ENCODE peak calls at places on chromosome 2, in nine cellular contexts. One of them, this sample, is unnamed.

GRCh38 chr2:23533014-23533730 is 148.2 kb downstream of the KLHL29 start:
- DNase-seq in naive B cell: no peak
- DNase-seq in CD4-positive, alpha-beta memory T cell: no peak
- DNase-seq in NCI-H1417: no peak
- DNase-seq in NCI-H345: peak; percentile 85
- DNase-seq in anterior cingulate cortex: no peak
- DNase-seq in brain pericyte: peak; percentile 82
- DNase-seq in foreskin fibroblast: no peak
- DNase-seq in activated CD4-positive, CD25-positive, alpha-beta regulatory T cell: no peak
- DNase-seq in this sample: no peak

GRCh38 chr2:241217320-241218031 is 29.0 kb downstream of the ANO7 start:
- DNase-seq in naive B cell: peak; percentile 64
- DNase-seq in CD4-positive, alpha-beta memory T cell: peak; percentile 25
- DNase-seq in NCI-H1417: no peak
- DNase-seq in NCI-H345: no peak
- DNase-seq in anterior cingulate cortex: peak; percentile 82
- DNase-seq in brain pericyte: no peak
- DNase-seq in foreskin fibroblast: peak; percentile 80
- DNase-seq in activated CD4-positive, CD25-positive, alpha-beta regulatory T cell: no peak
- DNase-seq in this sample: peak; percentile 85

GRCh38 chr2:127572841-127573240 is 37.4 kb downstream of the MYO7B start:
- DNase-seq in naive B cell: no peak
- DNase-seq in CD4-positive, alpha-beta memory T cell: no peak
- DNase-seq in NCI-H1417: no peak
- DNase-seq in NCI-H345: no peak
- DNase-seq in anterior cingulate cortex: no peak
- DNase-seq in brain pericyte: no peak
- DNase-seq in foreskin fibroblast: no peak
- DNase-seq in activated CD4-positive, CD25-positive, alpha-beta regulatory T cell: no peak
- DNase-seq in this sample: no peak

GRCh38 chr2:148569221-148569620 is 75.3 kb upstream of the EPC2 start:
- DNase-seq in naive B cell: no peak
- DNase-seq in CD4-positive, alpha-beta memory T cell: no peak
- DNase-seq in NCI-H1417: no peak
- DNase-seq in NCI-H345: no peak
- DNase-seq in anterior cingulate cortex: no peak
- DNase-seq in brain pericyte: no peak
- DNase-seq in foreskin fibroblast: no peak
- DNase-seq in activated CD4-positive, CD25-positive, alpha-beta regulatory T cell: no peak
- DNase-seq in this sample: no peak

GRCh38 chr2:17166506-17166905 is 351.7 kb downstream of the RAD51AP2 start:
- DNase-seq in naive B cell: no peak
- DNase-seq in CD4-positive, alpha-beta memory T cell: no peak
- DNase-seq in NCI-H1417: peak; percentile 15
- DNase-seq in NCI-H345: peak; percentile 36
- DNase-seq in anterior cingulate cortex: no peak
- DNase-seq in brain pericyte: no peak
- DNase-seq in foreskin fibroblast: peak; percentile 57
- DNase-seq in activated CD4-positive, CD25-positive, alpha-beta regulatory T cell: no peak
- DNase-seq in this sample: no peak

GRCh38 chr2:60064687-60065361 is 488.6 kb downstream of the BCL11A start:
- DNase-seq in naive B cell: no peak
- DNase-seq in CD4-positive, alpha-beta memory T cell: no peak
- DNase-seq in NCI-H1417: no peak
- DNase-seq in NCI-H345: no peak
- DNase-seq in anterior cingulate cortex: no peak
- DNase-seq in brain pericyte: no peak
- DNase-seq in foreskin fibroblast: no peak
- DNase-seq in activated CD4-positive, CD25-positive, alpha-beta regulatory T cell: no peak
- DNase-seq in this sample: no peak

GRCh38 chr2:65576861-65577601 is 144.6 kb upstream of the SPRED2 start:
- DNase-seq in naive B cell: no peak
- DNase-seq in CD4-positive, alpha-beta memory T cell: no peak
- DNase-seq in NCI-H1417: no peak
- DNase-seq in NCI-H345: no peak
- DNase-seq in anterior cingulate cortex: no peak
- DNase-seq in brain pericyte: peak; percentile 34
- DNase-seq in foreskin fibroblast: peak; percentile 90
- DNase-seq in activated CD4-positive, CD25-positive, alpha-beta regulatory T cell: no peak
- DNase-seq in this sample: peak; percentile 81

GRCh38 chr2:216283038-216283900 is 89.0 kb downstream of the MARCHF4 start:
- DNase-seq in naive B cell: no peak
- DNase-seq in CD4-positive, alpha-beta memory T cell: no peak
- DNase-seq in NCI-H1417: no peak
- DNase-seq in NCI-H345: peak; percentile 11
- DNase-seq in anterior cingulate cortex: no peak
- DNase-seq in brain pericyte: no peak
- DNase-seq in foreskin fibroblast: no peak
- DNase-seq in activated CD4-positive, CD25-positive, alpha-beta regulatory T cell: no peak
- DNase-seq in this sample: no peak

GRCh38 chr2:55051026-55051866 is 995 bp upstream of the RTN4 start:
- DNase-seq in naive B cell: no peak
- DNase-seq in CD4-positive, alpha-beta memory T cell: no peak
- DNase-seq in NCI-H1417: no peak
- DNase-seq in NCI-H345: peak; percentile 55
- DNase-seq in anterior cingulate cortex: peak; percentile 56
- DNase-seq in brain pericyte: peak; percentile 73
- DNase-seq in foreskin fibroblast: peak; percentile 99
- DNase-seq in activated CD4-positive, CD25-positive, alpha-beta regulatory T cell: no peak
- DNase-seq in this sample: peak; percentile 78

GRCh38 chr2:190910341-190911136 is 29.9 kb downstream of the GLS start:
- DNase-seq in naive B cell: no peak
- DNase-seq in CD4-positive, alpha-beta memory T cell: no peak
- DNase-seq in NCI-H1417: no peak
- DNase-seq in NCI-H345: no peak
- DNase-seq in anterior cingulate cortex: no peak
- DNase-seq in brain pericyte: no peak
- DNase-seq in foreskin fibroblast: peak; percentile 15
- DNase-seq in activated CD4-positive, CD25-positive, alpha-beta regulatory T cell: no peak
- DNase-seq in this sample: no peak

GRCh38 chr2:182668671-182669070 is 47.4 kb upstream of the DNAJC10 start:
- DNase-seq in naive B cell: no peak
- DNase-seq in CD4-positive, alpha-beta memory T cell: no peak
- DNase-seq in NCI-H1417: peak; percentile 75
- DNase-seq in NCI-H345: peak; percentile 96
- DNase-seq in anterior cingulate cortex: no peak
- DNase-seq in brain pericyte: peak; percentile 21
- DNase-seq in foreskin fibroblast: no peak
- DNase-seq in activated CD4-positive, CD25-positive, alpha-beta regulatory T cell: no peak
- DNase-seq in this sample: no peak

GRCh38 chr2:145984541-145984940 is 1464.6 kb upstream of the ZEB2 start:
- DNase-seq in naive B cell: no peak
- DNase-seq in CD4-positive, alpha-beta memory T cell: no peak
- DNase-seq in NCI-H1417: no peak
- DNase-seq in NCI-H345: no peak
- DNase-seq in anterior cingulate cortex: no peak
- DNase-seq in brain pericyte: no peak
- DNase-seq in foreskin fibroblast: peak; percentile 36
- DNase-seq in activated CD4-positive, CD25-positive, alpha-beta regulatory T cell: no peak
- DNase-seq in this sample: no peak

GRCh38 chr2:186683341-186683740 is 10.5 kb upstream of the FAM171B start:
- DNase-seq in naive B cell: no peak
- DNase-seq in CD4-positive, alpha-beta memory T cell: no peak
- DNase-seq in NCI-H1417: no peak
- DNase-seq in NCI-H345: no peak
- DNase-seq in anterior cingulate cortex: no peak
- DNase-seq in brain pericyte: no peak
- DNase-seq in foreskin fibroblast: peak; percentile 32
- DNase-seq in activated CD4-positive, CD25-positive, alpha-beta regulatory T cell: no peak
- DNase-seq in this sample: no peak

GRCh38 chr2:187581125-187581896 is 27.1 kb upstream of the TFPI start:
- DNase-seq in naive B cell: no peak
- DNase-seq in CD4-positive, alpha-beta memory T cell: peak; percentile 15
- DNase-seq in NCI-H1417: peak; percentile 14
- DNase-seq in NCI-H345: peak; percentile 46
- DNase-seq in anterior cingulate cortex: no peak
- DNase-seq in brain pericyte: peak; percentile 24
- DNase-seq in foreskin fibroblast: peak; percentile 76
- DNase-seq in activated CD4-positive, CD25-positive, alpha-beta regulatory T cell: no peak
- DNase-seq in this sample: no peak

This sample was measured in hepatic stellate cell.